ENCODE peak calls at places on chromosomes 1 and 21, in five cellular contexts. N, V, Q, F and U are unnamed samples.
A peak's percentile ranks its signal among the peaks of the same experiment; 100 is the strongest.

GRCh38 chr1:117757668-117758067 is 151.8 kb downstream of the TENT5C start:
- DNase-seq in N (no peak), F (no peak), V (no peak), Q (peak; percentile 53), U (no peak)

GRCh38 chr1:150578278-150579109 is 916 bp downstream of the MCL1 start:
- DNase-seq in V (peak; percentile 47), F (peak; percentile 37), N (peak; percentile 78), Q (peak; percentile 97), U (peak; percentile 62)

GRCh38 chr1:190022709-190023108 is 455.0 kb downstream of the BRINP3 start:
- DNase-seq in F (no peak), Q (peak; percentile 92), N (no peak), V (no peak), U (peak; percentile 16)

GRCh38 chr1:87200875-87201638 is 127.6 kb upstream of the LMO4 start:
- DNase-seq in F (no peak), N (no peak), V (peak; percentile 11), Q (peak; percentile 83), U (peak; percentile 70)

GRCh38 chr1:198264271-198264670 is 107.5 kb downstream of the NEK7 start:
- DNase-seq in F (no peak), N (no peak), V (no peak), Q (no peak), U (no peak)

GRCh38 chr1:61742620-61743431 is 546 bp downstream of the PATJ start:
- DNase-seq in V (peak; percentile 72), F (peak; percentile 19), Q (peak; percentile 34), N (peak; percentile 51), U (no peak)

GRCh38 chr1:80542231-80542630 is 1258.5 kb upstream of the ADGRL2 start:
- DNase-seq in F (no peak), N (no peak), V (no peak), Q (no peak), U (no peak)

GRCh38 chr1:31648190-31648589 is 3.5 kb upstream of the PEF1 start:
- DNase-seq in F (no peak), Q (no peak), V (no peak), N (no peak), U (no peak)

GRCh38 chr21:29875873-29876272 is 63.9 kb downstream of the GRIK1 start:
- DNase-seq in Q (no peak), N (no peak), F (no peak), V (no peak), U (no peak)

GRCh38 chr1:37092937-37093336 is 58.6 kb upstream of the GRIK3 start:
- DNase-seq in F (no peak), V (no peak), Q (no peak), N (no peak), U (no peak)

GRCh38 chr1:24972257-24973242 is 42.5 kb upstream of the RUNX3 start:
- DNase-seq in Q (no peak), F (no peak), N (no peak), V (no peak), U (no peak)

GRCh38 chr1:244046907-244047738 is 4.0 kb upstream of the ZBTB18 start:
- DNase-seq in V (no peak), N (no peak), F (no peak), Q (peak; percentile 18), U (peak; percentile 26)

GRCh38 chr1:206952182-206952581 is 5.9 kb upstream of the PIGR start:
- DNase-seq in N (no peak), F (no peak), V (no peak), Q (no peak), U (peak; percentile 71)

GRCh38 chr1:202323731-202324130 is 18.0 kb downstream of the UBE2T start:
- DNase-seq in F (no peak), N (no peak), V (no peak), Q (no peak), U (no peak)

GRCh38 chr1:87171199-87171598 is 157.5 kb upstream of the LMO4 start:
- DNase-seq in N (no peak), Q (no peak), V (no peak), F (no peak), U (no peak)

GRCh38 chr1:165381745-165382530 is 25.4 kb upstream of the LMX1A start:
- DNase-seq in V (no peak), Q (peak; percentile 9), N (no peak), F (no peak), U (no peak)

GRCh38 chr1:36305915-36306209 is 306 bp upstream of the SH3D21 start:
- DNase-seq in Q (no peak), F (no peak), V (no peak), N (no peak), U (peak; percentile 25)

GRCh38 chr1:226584164-226584563 is 35.6 kb downstream of the STUM start:
- DNase-seq in F (no peak), V (no peak), N (no peak), Q (no peak), U (no peak)

GRCh38 chr1:201686709-201687455 is 142.1 kb upstream of the IPO9 start:
- DNase-seq in V (peak; percentile 29), Q (no peak), N (no peak), F (no peak), U (no peak)

GRCh38 chr1:22562584-22563551 is at the start of gene EPHA8:
- DNase-seq in Q (no peak), N (no peak), F (no peak), V (peak; percentile 57), U (no peak)

GRCh38 chr1:22567994-22568393 is 4.7 kb downstream of the EPHA8 start:
- DNase-seq in N (no peak), F (no peak), V (no peak), Q (no peak), U (no peak)

GRCh38 chr1:22569269-22569668 is 6.0 kb downstream of the EPHA8 start:
- DNase-seq in F (no peak), N (no peak), V (no peak), Q (no peak), U (no peak)

GRCh38 chr1:22567176-22567575 is 3.9 kb downstream of the EPHA8 start:
- DNase-seq in V (peak; percentile 24), F (no peak), Q (no peak), N (no peak), U (no peak)

GRCh38 chr1:22563671-22564612 is 653 bp downstream of the EPHA8 start:
- DNase-seq in V (peak; percentile 46), N (no peak), F (no peak), Q (no peak), U (no peak)
- H3K27me3 ChIP-seq in V (peaks cover 78% of the 10 kb centered on the region), N (peaks cover 13% of the 10 kb centered on the region), F (no peaks in the 10 kb centered on the region), Q (peaks cover 62% of the 10 kb centered on the region), U (peaks cover 76% of the 10 kb centered on the region)

GRCh38 chr21:41589131-41589530 is 81.2 kb upstream of the TMPRSS2 start:
- DNase-seq in F (no peak), N (no peak), V (no peak), Q (no peak), U (no peak)
- H3K27me3 ChIP-seq in F (no peaks in the 10 kb centered on the region), N (no peaks in the 10 kb centered on the region), V (peaks cover 7% of the 10 kb centered on the region), Q (no peaks in the 10 kb centered on the region), U (peaks cover 6% of the 10 kb centered on the region)

GRCh38 chr1:154087574-154087973 is 67.3 kb downstream of the NUP210L start:
- DNase-seq in F (no peak), N (no peak), Q (no peak), V (no peak), U (no peak)
- H3K27me3 ChIP-seq in F (no peaks in the 10 kb centered on the region), N (no peaks in the 10 kb centered on the region), Q (no peaks in the 10 kb centered on the region), V (no peaks in the 10 kb centered on the region), U (peaks cover 17% of the 10 kb centered on the region)

DNA sequence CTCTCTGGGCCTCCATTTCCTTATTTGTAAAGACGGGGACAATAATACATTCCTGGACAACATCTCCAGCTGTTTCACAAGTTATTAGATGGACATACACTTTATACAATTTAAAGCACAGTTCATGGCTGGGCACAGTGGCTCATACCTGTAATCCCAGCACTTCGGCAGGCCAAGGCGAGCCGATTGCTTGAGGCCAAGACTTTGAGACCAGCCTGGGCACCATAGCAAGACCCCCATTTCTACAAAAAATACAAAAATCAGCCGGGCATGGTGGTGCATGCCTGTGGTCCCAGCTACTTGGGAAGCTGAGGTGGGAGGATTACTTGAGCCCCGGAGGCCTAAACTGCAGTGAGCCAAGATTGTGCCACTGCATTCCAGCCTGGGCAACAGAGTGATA is 34.1 kb downstream of the IGSF21 start:
- DNase-seq in Q (no peak), F (no peak), V (no peak), N (no peak), U (no peak)
- H3K27me3 ChIP-seq in Q (peaks cover 12% of the 10 kb centered on the region), F (no peaks in the 10 kb centered on the region), V (no peaks in the 10 kb centered on the region), N (no peaks in the 10 kb centered on the region), U (no peaks in the 10 kb centered on the region)